ENCODE peak calls at places on chromosome 7, in four cellular contexts. H is ovary, W is thoracic aorta, Q is left ventricle myocardium inferior. Z is an unnamed sample. For H3K4me1, the result is how much of the 10 kb centered on the place peaks cover.

GRCh38 chr7:90312745-90313144 is 8.4 kb downstream of the FAM237B start:
- DNase-seq in W (no peak), H (no peak), Q (no peak), Z (no peak)

GRCh38 chr7:104550362-104550761 is 222.0 kb downstream of the LHFPL3 start:
- DNase-seq in W (no peak), Q (no peak), H (no peak), Z (no peak)

GRCh38 chr7:112414855-112415490 is 35.3 kb upstream of the IFRD1 start:
- DNase-seq in H (no peak), Q (no peak), W (no peak), Z (no peak)

GRCh38 chr7:26673858-26674257 is 190.5 kb downstream of the SKAP2 start:
- DNase-seq in Q (no peak), W (no peak), H (no peak), Z (no peak)

GRCh38 chr7:36820527-36821170 is 96.4 kb upstream of the AOAH start:
- DNase-seq in H (no peak), W (no peak), Q (no peak), Z (no peak)

GRCh38 chr7:36029846-36030510 is 123.1 kb upstream of the EEPD1 start:
- DNase-seq in Q (no peak), H (no peak), W (no peak), Z (no peak)

GRCh38 chr7:115910541-115911164 is 119.9 kb downstream of the TFEC start:
- DNase-seq in H (no peak), Q (no peak), W (no peak), Z (peak)

GRCh38 chr7:13702261-13702660 is 287.2 kb downstream of the ETV1 start:
- DNase-seq in H (no peak), W (no peak), Q (no peak), Z (no peak)

GRCh38 chr7:137313196-137313595 is 30.3 kb downstream of the PTN start:
- DNase-seq in W (no peak), H (no peak), Q (no peak), Z (no peak)

GRCh38 chr7:2860627-2861133 is 16.6 kb upstream of the GNA12 start:
- DNase-seq in H (no peak), W (no peak), Q (no peak), Z (no peak)

GRCh38 chr7:144713850-144714249 is 122.0 kb downstream of the TPK1 start:
- DNase-seq in H (no peak), W (no peak), Q (no peak), Z (no peak)

GRCh38 chr7:134649231-134649775 is 2.6 kb downstream of the BPGM start:
- DNase-seq in H (no peak), Q (no peak), W (no peak), Z (no peak)

GRCh38 chr7:69992938-69993337 is 394.7 kb downstream of the AUTS2 start:
- DNase-seq in W (no peak), Q (no peak), H (no peak), Z (no peak)

GRCh38 chr7:85191383-85191782 is 4.5 kb upstream of the SEMA3D start:
- DNase-seq in W (no peak), Q (no peak), H (no peak), Z (no peak)

GRCh38 chr7:138460176-138460648 is at the start of gene TRIM24:
- DNase-seq in H (no peak), Q (peak), W (peak), Z (no peak)

GRCh38 chr7:133784421-133785045 is 342.6 kb upstream of the LRGUK start:
- DNase-seq in W (no peak), H (no peak), Q (no peak), Z (no peak)

GRCh38 chr7:43785425-43785824 is 26.9 kb downstream of the BLVRA start:
- DNase-seq in W (no peak), Q (no peak), H (peak), Z (no peak)

GRCh38 chr7:11130012-11130411 is 156.3 kb downstream of the PHF14 start:
- DNase-seq in W (no peak), H (no peak), Q (no peak), Z (no peak)

GRCh38 chr7:28926871-28927597 is 31.1 kb downstream of the TRIL start:
- DNase-seq in W (peak), H (peak), Q (peak), Z (peak)

GRCh38 chr7:110573862-110574528 is 516.9 kb upstream of the LRRN3 start:
- DNase-seq in H (no peak), W (no peak), Q (no peak), Z (no peak)

GRCh38 chr7:75995052-75995471 is 667 bp upstream of the TMEM120A start:
- DNase-seq in Q (no peak), W (no peak), H (peak), Z (no peak)

GRCh38 chr7:36266683-36267082 is 113.6 kb downstream of the EEPD1 start:
- DNase-seq in Q (no peak), H (no peak), W (no peak), Z (no peak)

GRCh38 chr7:95550546-95550945 is 45.8 kb downstream of the PDK4 start:
- DNase-seq in Q (no peak), W (no peak), H (no peak), Z (no peak)
- H3K4me3 ChIP-seq in Q (peak), W (peak), H (peak), Z (no peak)

GRCh38 chr7:5596046-5596895 is 172.6 kb upstream of the TNRC18 start:
- DNase-seq in W (peak), H (peak), Q (peak), Z (peak)

GRCh38 chr7:5597772-5598171 is 174.1 kb upstream of the TNRC18 start:
- DNase-seq in W (no peak), H (peak), Q (no peak), Z (no peak)

GRCh38 chr7:5596896-5597246 is 173.2 kb upstream of the TNRC18 start:
- DNase-seq in W (no peak), Q (no peak), H (peak), Z (no peak)

GRCh38 chr7:5594616-5595544 is 171.2 kb upstream of the TNRC18 start:
- DNase-seq in H (peak), Q (no peak), W (no peak), Z (no peak)

GRCh38 chr7:5595545-5596045 is 172.0 kb upstream of the TNRC18 start:
- DNase-seq in Q (no peak), W (peak), H (no peak), Z (no peak)
- H3K4me1 ChIP-seq in Q (half or more), W (under half), H (under half), Z (under half)

GRCh38 chr7:158561659-158562058 is 26.0 kb downstream of the PTPRN2 start:
- DNase-seq in H (no peak), W (no peak), Q (no peak), Z (no peak)
- H3K4me3 ChIP-seq in H (no peak), W (no peak), Q (no peak), Z (no peak)

GRCh38 chr7:130921391-130922180 is 187.6 kb upstream of the KLF14 start:
- DNase-seq in W (peak), Q (peak), H (peak), Z (no peak)

GRCh38 chr7:130923930-130924329 is 189.9 kb upstream of the KLF14 start:
- DNase-seq in H (no peak), W (no peak), Q (no peak), Z (no peak)

GRCh38 chr7:130925136-130925794 is 191.3 kb upstream of the KLF14 start:
- DNase-seq in H (no peak), W (no peak), Q (no peak), Z (no peak)

GRCh38 chr7:130920122-130920521 is 186.1 kb upstream of the KLF14 start:
- DNase-seq in H (no peak), W (no peak), Q (no peak), Z (no peak)

DNA sequence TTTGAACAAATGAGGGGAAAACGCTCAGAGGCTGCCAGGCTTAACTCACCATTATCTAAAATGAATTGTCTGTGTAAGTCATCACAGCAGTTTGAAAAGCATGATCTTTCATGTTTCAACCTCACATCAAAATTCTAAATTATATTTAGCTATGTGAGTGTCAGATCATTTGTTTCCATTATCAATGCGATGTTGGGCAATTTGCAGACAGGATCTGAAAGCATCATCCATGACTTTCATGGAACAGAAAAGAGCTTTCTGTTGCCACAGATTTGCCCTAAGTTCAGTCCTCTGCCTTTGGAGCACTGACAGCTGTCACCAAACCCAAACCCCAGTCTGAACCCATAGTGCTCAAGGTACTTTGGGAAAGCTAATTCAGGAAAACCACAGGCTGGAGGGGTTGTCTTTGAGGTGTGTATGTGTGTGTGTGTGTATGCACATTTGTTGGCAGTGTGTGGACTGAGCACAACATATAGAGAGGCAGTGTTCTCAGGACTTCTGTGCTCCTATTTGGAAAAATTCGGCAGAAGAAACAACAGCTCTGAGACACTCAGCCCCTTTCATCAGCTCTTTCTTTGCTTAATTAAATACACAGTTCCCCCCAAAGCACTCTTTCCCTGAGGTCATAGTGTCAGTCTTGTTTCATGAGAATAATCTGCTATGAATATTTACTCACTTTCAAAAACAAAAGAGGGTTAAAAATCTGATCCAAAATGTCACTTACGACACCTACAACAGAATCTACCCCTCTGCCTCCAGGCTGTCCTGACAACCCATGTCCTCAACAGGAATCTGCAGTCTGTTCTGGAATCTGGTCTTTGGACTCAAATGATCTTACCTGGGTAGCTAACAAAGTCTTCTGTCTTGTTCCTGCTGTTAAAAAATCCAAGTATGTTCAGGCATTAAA is 188.5 kb upstream of the KLF14 start:
- DNase-seq in Q (no peak), W (no peak), H (no peak), Z (no peak)
- H3K4me1 ChIP-seq in Q (half or more), W (under half), H (under half), Z (half or more)

DNA sequence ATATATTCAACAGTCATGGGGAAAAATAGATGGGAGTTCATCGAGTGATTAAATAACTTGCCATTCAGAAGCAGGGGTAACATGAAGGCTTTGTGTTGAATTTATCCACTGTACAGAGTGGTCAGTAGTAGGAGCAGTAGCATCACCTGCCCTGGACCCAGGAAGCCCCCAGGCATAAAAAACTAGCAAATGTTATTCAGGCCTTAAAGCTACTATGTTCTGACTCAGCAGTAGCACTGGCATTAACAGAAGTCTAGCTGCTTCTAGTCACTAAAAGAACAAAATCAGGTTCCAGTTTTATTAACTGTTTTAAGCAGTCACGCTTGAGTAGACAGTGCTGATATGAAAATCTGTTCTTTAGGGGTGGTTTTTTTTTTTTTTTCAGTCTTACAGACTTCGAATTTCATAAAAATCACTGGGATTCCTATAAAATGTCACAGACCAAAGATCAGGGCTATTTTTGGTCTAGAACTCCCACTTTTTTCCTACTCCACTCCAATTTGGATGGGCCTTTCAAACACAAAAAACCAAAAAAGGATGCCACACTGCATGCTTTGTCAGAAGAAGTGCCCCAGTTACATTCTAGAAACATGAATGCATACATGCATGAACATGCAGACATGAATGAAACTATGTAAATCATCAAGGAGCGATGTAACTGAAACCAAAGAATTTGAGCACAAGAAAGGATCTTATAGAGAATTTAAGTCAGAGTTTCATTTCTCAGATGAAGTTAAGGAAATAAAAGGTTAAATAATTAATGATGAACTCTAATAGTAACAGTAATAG is 31.6 kb upstream of the FAM133B start:
- DNase-seq in H (no peak), W (no peak), Q (no peak), Z (no peak)
- H3K4me3 ChIP-seq in H (no peak), W (no peak), Q (no peak), Z (no peak)

DNA sequence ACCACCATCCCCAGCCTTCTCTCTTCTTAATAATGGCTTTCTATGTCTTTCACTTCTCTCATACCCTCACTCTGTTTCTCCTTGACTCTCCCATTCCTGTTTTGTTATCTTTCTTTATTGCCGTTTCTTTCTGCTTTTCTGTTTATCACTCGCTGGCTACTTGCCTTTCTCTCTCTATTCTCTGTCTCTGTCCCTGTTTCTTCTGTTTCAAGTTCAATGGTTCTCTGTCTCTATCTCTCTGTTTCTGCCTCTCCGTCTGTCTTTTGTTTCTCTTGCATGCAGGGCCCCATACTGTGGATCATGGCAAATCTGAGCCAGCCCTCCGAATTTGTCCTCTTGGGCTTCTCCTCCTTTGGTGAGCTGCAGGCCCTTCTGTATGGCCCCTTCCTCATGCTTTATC is at the start of gene OR6V1:
- DNase-seq in W (no peak), Q (no peak), H (no peak), Z (no peak)
- H3K4me1 ChIP-seq in W (under half), Q (under half), H (under half), Z (under half)

DNA sequence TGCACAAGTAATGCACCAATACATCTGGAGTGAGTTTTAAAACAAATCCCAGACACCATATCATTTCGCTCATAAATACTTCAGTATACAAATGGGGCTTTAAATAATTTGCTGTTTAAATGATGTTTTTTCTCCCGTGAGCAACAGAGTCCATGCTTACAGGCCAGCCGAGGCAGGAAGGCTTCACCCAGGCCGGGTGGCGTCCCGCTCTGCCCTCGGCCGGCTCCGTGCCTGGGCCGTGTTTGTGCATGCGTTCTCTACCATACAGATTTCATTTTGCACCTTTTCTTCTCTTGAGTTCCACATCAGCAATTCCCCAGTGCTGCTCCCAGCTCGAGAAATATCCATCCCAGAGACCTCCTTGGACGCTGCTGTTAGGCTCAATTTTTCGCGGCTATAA is 91.8 kb downstream of the MICALL2 start:
- DNase-seq in W (no peak), H (no peak), Q (no peak), Z (no peak)
- H3K4me3 ChIP-seq in W (no peak), H (no peak), Q (no peak), Z (no peak)

Z was measured in CD4-positive, alpha-beta memory T cell.